ENCODE peak calls at places on chromosome 21, in seven cellular contexts. E is endodermal cell, U is mesendoderm, T is DND-41, V is SK-N-MC, B is mesenchymal stem cell, X is kidney. C is an unnamed sample.
A peak's percentile ranks its signal among the peaks of the same experiment; 100 is the strongest.

GRCh38 chr21:14942801-14943490 is 121.9 kb downstream of the NRIP1 start:
- DNase-seq in E (no peak), U (no peak), T (no peak), V (no peak), B (peak; percentile 40), X (no peak), C (no peak)

GRCh38 chr21:42414928-42415769 is 11.4 kb downstream of the UBASH3A start:
- DNase-seq in E (no peak), U (peak; percentile 21), T (no peak), V (no peak), B (peak; percentile 66), X (peak; percentile 83), C (no peak)

GRCh38 chr21:17537299-17537698 is 24.5 kb downstream of the CXADR start:
- DNase-seq in E (no peak), U (peak; percentile 56), T (no peak), V (no peak), B (peak; percentile 35), X (no peak), C (no peak)

GRCh38 chr21:46515109-46515508 is 56.4 kb downstream of the DIP2A start:
- DNase-seq in E (no peak), U (no peak), T (no peak), V (no peak), B (no peak), X (no peak), C (no peak)

GRCh38 chr21:19724081-19724480 is 1274.1 kb upstream of the NCAM2 start:
- DNase-seq in E (no peak), U (no peak), T (no peak), V (no peak), B (no peak), X (no peak), C (no peak)

GRCh38 chr21:45979141-45979631 is 2.4 kb upstream of the COL6A1 start:
- DNase-seq in E (peak; percentile 72), U (peak; percentile 29), T (no peak), V (no peak), B (peak; percentile 58), X (peak; percentile 69), C (no peak)

GRCh38 chr21:39182484-39183271 is 573 bp downstream of the PSMG1 start:
- DNase-seq in E (no peak), U (peak; percentile 41), T (no peak), V (no peak), B (peak; percentile 46), X (no peak), C (no peak)

GRCh38 chr21:25501996-25502665 is 105.2 kb downstream of the MRPL39 start:
- DNase-seq in E (no peak), U (no peak), T (no peak), V (no peak), B (no peak), X (no peak), C (no peak)

GRCh38 chr21:25573409-25574206 is 33.7 kb downstream of the MRPL39 start:
- DNase-seq in E (no peak), U (peak; percentile 26), T (peak; percentile 76), V (peak; percentile 71), B (peak; percentile 93), X (no peak), C (no peak)

GRCh38 chr21:15093216-15093615 is 28.4 kb upstream of the NRIP1 start:
- DNase-seq in E (no peak), U (no peak), T (no peak), V (no peak), B (no peak), X (no peak), C (no peak)

GRCh38 chr21:23612210-23612609 is 1995.1 kb downstream of the MRPL39 start:
- DNase-seq in E (no peak), U (no peak), T (no peak), V (no peak), B (no peak), X (no peak), C (no peak)

GRCh38 chr21:42544544-42544943 is 30.9 kb downstream of the SLC37A1 start:
- DNase-seq in E (no peak), U (no peak), T (no peak), V (no peak), B (no peak), X (no peak), C (no peak)

GRCh38 chr21:45416619-45417018 is 11.7 kb downstream of the COL18A1 start:
- DNase-seq in E (peak; percentile 75), U (peak; percentile 61), T (no peak), V (no peak), B (no peak), X (peak; percentile 50), C (no peak)

GRCh38 chr21:31557956-31558838 is 101.3 kb upstream of the SOD1 start:
- DNase-seq in E (peak; percentile 86), U (peak; percentile 77), T (peak; percentile 59), V (no peak), B (peak; percentile 38), X (no peak), C (peak; percentile 55)
- H3K9ac ChIP-seq in E (peak overlapping the region; percentile 38), U (peak overlapping the region; percentile 85), T (peak overlapping the region; percentile 72), V (no peak overlapping the region), B (no peak overlapping the region), X (no peak overlapping the region), C (peak overlapping the region; percentile 93)

DNA sequence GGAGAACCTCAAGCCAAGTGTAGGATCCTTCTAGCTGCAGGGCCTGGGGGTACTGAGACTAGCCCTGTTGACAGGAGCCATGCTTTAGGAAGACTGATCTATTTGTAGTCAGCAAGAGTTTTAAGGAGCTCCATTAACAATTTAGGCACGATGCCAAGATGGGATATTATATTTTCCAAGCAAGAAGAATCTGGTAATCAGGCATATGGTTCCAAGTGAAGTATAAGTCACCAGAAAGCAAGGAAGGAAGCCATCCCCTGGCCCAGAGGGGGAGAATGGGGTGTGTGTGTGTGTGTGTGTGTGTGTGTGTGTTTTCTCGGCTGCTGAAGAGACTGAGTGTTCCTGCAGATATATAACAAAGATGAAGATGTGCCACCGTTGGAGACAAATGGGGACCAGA is 7.1 kb downstream of the IFNAR2 start:
- DNase-seq in E (no peak), U (no peak), T (no peak), V (peak; percentile 63), B (no peak), X (no peak), C (no peak)
- H3K9ac ChIP-seq in E (no peak overlapping the region), U (no peak overlapping the region), T (no peak overlapping the region), V (no peak overlapping the region), B (no peak overlapping the region), X (no peak overlapping the region), C (no peak overlapping the region)

DNA sequence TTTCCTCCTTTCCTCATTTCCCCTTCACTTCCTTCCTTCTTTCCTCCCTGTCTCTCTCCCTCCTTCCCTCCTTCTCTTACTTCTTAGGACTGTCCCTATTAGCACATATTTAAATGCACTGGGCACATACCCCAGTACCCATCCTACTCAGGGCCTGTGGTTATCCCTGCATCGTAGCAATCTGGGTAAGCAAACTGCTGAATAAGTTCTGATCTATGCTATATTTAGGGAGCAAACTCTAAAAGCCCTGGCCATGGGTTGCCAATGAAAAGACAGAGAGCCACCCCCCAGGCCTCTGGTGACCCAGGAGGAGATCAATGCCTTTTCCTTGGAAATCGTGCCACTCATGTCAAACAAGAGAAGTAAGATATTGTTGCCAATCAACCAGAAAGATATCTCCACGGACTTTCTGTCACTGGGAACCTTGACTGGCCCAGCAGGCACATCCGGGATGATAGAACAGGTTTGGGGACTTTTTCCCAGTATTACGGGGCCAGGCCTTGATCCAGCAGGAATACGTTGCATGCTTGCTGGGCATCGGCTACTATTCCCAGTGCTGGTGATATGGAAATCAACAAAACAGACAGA is 5.4 kb downstream of the FAM3B start:
- DNase-seq in E (no peak), U (no peak), T (no peak), V (no peak), B (no peak), X (no peak), C (no peak)
- H3K9ac ChIP-seq in E (no peak overlapping the region), U (no peak overlapping the region), T (no peak overlapping the region), V (no peak overlapping the region), B (no peak overlapping the region), X (no peak overlapping the region), C (no peak overlapping the region)

GRCh38 chr21:34130598-34130985 is 57.2 kb downstream of the MRPS6 start:
- DNase-seq in E (no peak), U (no peak), T (no peak), V (no peak), B (no peak), X (no peak), C (no peak)

GRCh38 chr21:34129039-34129891 is 55.9 kb downstream of the MRPS6 start:
- DNase-seq in E (peak; percentile 67), U (peak; percentile 87), T (peak; percentile 43), V (peak; percentile 32), B (peak; percentile 93), X (no peak), C (peak; percentile 42)

GRCh38 chr21:34128124-34128523 is 54.7 kb downstream of the MRPS6 start:
- DNase-seq in E (peak; percentile 53), U (peak; percentile 55), T (no peak), V (no peak), B (no peak), X (no peak), C (no peak)

GRCh38 chr21:34129971-34130597 is 56.7 kb downstream of the MRPS6 start:
- DNase-seq in E (peak; percentile 81), U (peak; percentile 88), T (peak; percentile 45), V (no peak), B (peak; percentile 65), X (no peak), C (peak; percentile 61)

DNA sequence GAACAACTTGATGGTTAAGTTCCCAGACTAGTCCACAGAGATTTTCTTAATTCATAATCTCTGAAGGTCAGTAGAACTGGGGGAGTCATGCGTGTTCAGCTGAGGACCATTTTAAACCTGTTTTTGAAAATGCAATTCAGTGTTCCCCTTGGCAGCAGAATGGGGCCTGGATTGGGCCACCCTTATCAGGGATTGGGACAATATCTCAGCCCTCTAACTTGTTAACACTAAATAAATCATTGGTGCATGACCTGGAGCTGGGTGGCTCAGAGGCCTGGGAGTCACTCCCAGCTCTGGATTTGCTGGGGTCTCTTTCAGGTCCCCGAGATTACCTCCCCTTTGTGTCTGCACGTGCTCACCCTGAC is 55.3 kb downstream of the MRPS6 start:
- DNase-seq in E (no peak), U (no peak), T (no peak), V (no peak), B (no peak), X (no peak), C (no peak)
- H3K9ac ChIP-seq in E (no peak overlapping the region), U (peak overlapping the region; percentile 31), T (no peak overlapping the region), V (no peak overlapping the region), B (peak overlapping the region; percentile 72), X (no peak overlapping the region), C (no peak overlapping the region)

GRCh38 chr21:35254752-35255138 is 205.6 kb upstream of the RUNX1 start:
- DNase-seq in E (no peak), U (no peak), T (no peak), V (no peak), B (no peak), X (no peak), C (no peak)
- H3K9ac ChIP-seq in E (no peak overlapping the region), U (no peak overlapping the region), T (no peak overlapping the region), V (no peak overlapping the region), B (peak overlapping the region; percentile 89), X (no peak overlapping the region), C (no peak overlapping the region)

DNA sequence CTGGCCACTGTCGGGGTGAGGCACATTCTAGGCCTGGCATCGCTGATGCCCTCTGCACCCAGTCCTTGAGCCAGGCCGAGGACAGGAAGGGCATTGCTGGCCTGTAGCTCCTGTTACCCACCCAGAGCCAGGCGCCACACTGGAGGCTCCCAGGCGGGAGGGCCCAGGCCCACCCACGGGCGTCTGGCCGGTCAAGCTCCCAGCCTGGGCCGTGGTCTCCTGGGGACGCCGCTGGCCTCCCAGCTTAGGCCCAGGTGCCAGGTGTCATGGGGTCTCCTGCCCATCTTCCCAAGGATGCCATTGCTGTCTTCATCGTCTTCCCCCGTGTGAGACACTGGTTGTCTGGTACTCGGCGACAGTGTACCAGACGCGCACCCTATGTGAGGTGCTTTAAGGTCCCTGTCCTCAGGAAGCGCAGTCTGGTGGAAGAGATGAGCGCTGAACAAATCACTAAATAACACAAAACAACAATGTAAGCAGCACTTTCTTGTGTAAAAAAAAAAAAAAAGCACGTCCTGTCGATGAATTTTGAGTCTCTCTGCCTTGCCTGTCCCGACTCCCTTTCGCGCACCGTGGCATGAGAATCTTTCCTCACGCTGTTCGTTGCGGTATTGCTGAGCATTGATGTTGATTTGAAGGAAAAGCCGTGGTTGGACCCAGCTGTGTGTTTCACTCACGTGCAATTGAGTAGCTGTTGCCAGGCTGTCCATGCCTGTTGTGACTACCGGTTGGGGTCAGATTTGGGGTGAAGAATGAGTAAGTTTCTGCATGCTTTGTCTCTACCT is 27.0 kb upstream of the TRAPPC10 start:
- DNase-seq in E (no peak), U (peak; percentile 3), T (peak; percentile 26), V (no peak), B (peak; percentile 15), X (peak; percentile 15), C (no peak)
- H3K9ac ChIP-seq in E (no peak overlapping the region), U (no peak overlapping the region), T (no peak overlapping the region), V (no peak overlapping the region), B (no peak overlapping the region), X (no peak overlapping the region), C (no peak overlapping the region)

C was measured in neuronal stem cell.